ENCODE peak calls at places on chromosomes 12 and 14, in ten cellular contexts. K, A, P, R, G, T, M, Y, F and H are unnamed samples.

GRCh38 chr14:72736348-72736747 is 157.6 kb downstream of the DPF3 start:
- ATAC-seq in K (peak; percentile 91), A (no peak), P (no peak), R (no peak), G (peak; percentile 22), T (peak; percentile 68), M (no peak), Y (no peak), F (no peak), H (no peak)

GRCh38 chr14:94176808-94177207 is 2.7 kb downstream of the PPP4R4 start:
- ATAC-seq in K (peak; percentile 25), A (no peak), P (no peak), R (no peak), G (no peak), T (no peak), M (no peak), Y (no peak), F (no peak), H (no peak)

GRCh38 chr12:111430418-111431353 is 25.0 kb downstream of the SH2B3 start:
- ATAC-seq in K (peak; percentile 15), A (peak; percentile 32), P (no peak), R (peak; percentile 9), G (peak; percentile 5), T (no peak), M (no peak), Y (peak; percentile 16), F (peak; percentile 45), H (peak; percentile 49)

GRCh38 chr12:131860472-131861260 is 32.5 kb downstream of the MMP17 start:
- ATAC-seq in K (peak; percentile 91), A (peak; percentile 58), P (peak; percentile 75), R (no peak), G (peak; percentile 44), T (peak; percentile 30), M (peak; percentile 82), Y (peak; percentile 36), F (peak; percentile 84), H (peak; percentile 35)

GRCh38 chr12:120598674-120599463 is 17.7 kb upstream of the POP5 start:
- ATAC-seq in K (peak; percentile 85), A (peak; percentile 48), P (peak; percentile 90), R (no peak), G (no peak), T (peak; percentile 79), M (peak; percentile 91), Y (no peak), F (peak; percentile 27), H (peak; percentile 41)

GRCh38 chr14:100810861-100811461 is 15.0 kb upstream of the MEG3 start:
- ATAC-seq in K (no peak), A (no peak), P (no peak), R (no peak), G (no peak), T (no peak), M (no peak), Y (no peak), F (no peak), H (no peak)

GRCh38 chr12:106039646-106040404 is 98.9 kb downstream of the NUAK1 start:
- ATAC-seq in K (no peak), A (no peak), P (no peak), R (no peak), G (no peak), T (peak; percentile 22), M (no peak), Y (no peak), F (no peak), H (no peak)

GRCh38 chr14:48670939-48671338 is 915.2 kb downstream of the RPS29 start:
- ATAC-seq in K (no peak), A (no peak), P (no peak), R (no peak), G (no peak), T (no peak), M (no peak), Y (no peak), F (no peak), H (peak; percentile 27)

GRCh38 chr12:116161588-116161987 is 115.9 kb downstream of the MED13L start:
- ATAC-seq in K (peak; percentile 77), A (no peak), P (peak; percentile 72), R (no peak), G (peak; percentile 12), T (no peak), M (no peak), Y (no peak), F (no peak), H (no peak)

GRCh38 chr14:21852061-21852664 is 178.5 kb upstream of the OR4E1 start:
- ATAC-seq in K (peak; percentile 57), A (peak; percentile 79), P (peak; percentile 56), R (peak; percentile 87), G (peak; percentile 90), T (peak; percentile 75), M (peak; percentile 80), Y (peak; percentile 73), F (peak; percentile 82), H (peak; percentile 57)